ENCODE peak calls at places on chromosomes 16 and 17, in nine cellular contexts. V is breast epithelium, B is astrocyte of the spinal cord, N is ovary, J is choroid plexus epithelial cell, A is foreskin fibroblast, U is NB4, L is fibroblast of pulmonary artery, S is PC-9. P is an unnamed sample.

GRCh38 chr17:27532269-27533067 is 76.2 kb downstream of the KSR1 start:
- DNase-seq in V (no peak), B (peak), N (no peak), J (peak), A (peak), U (peak), L (peak), S (no peak), P (no peak)

GRCh38 chr17:41986634-41987033 is 20.0 kb downstream of the CNP start:
- DNase-seq in V (no peak), B (no peak), N (no peak), J (no peak), A (no peak), U (no peak), L (no peak), S (no peak), P (no peak)

GRCh38 chr17:76710863-76711611 is at the start of gene MXRA7:
- DNase-seq in V (peak), B (peak), N (peak), J (peak), A (peak), U (peak), L (peak), S (peak), P (peak)

GRCh38 chr16:55056585-55057520 is 126.2 kb downstream of the IRX5 start:
- DNase-seq in V (no peak), B (no peak), N (no peak), J (no peak), A (peak), U (no peak), L (no peak), S (no peak), P (no peak)

GRCh38 chr16:2173916-2174315 is 18.3 kb downstream of the TRAF7 start:
- DNase-seq in V (no peak), B (no peak), N (no peak), J (no peak), A (no peak), U (no peak), L (no peak), S (no peak), P (no peak)

GRCh38 chr17:78284146-78284545 is 52.7 kb downstream of the TMEM235 start:
- DNase-seq in V (no peak), B (peak), N (no peak), J (peak), A (peak), U (peak), L (peak), S (no peak), P (no peak)

GRCh38 chr16:87829123-87829980 is 40.0 kb downstream of the SLC7A5 start:
- DNase-seq in V (no peak), B (no peak), N (no peak), J (no peak), A (peak), U (peak), L (no peak), S (no peak), P (no peak)

GRCh38 chr17:79749958-79750357 is 19.2 kb downstream of the ENPP7 start:
- DNase-seq in V (no peak), B (no peak), N (no peak), J (no peak), A (no peak), U (no peak), L (no peak), S (no peak), P (no peak)

GRCh38 chr16:85402910-85403692 is 210.0 kb upstream of the GSE1 start:
- DNase-seq in V (no peak), B (peak), N (peak), J (peak), A (peak), U (peak), L (peak), S (no peak), P (no peak)

GRCh38 chr16:54929090-54930033 is 1.3 kb upstream of the IRX5 start:
- DNase-seq in V (peak), B (peak), N (peak), J (peak), A (peak), U (peak), L (peak), S (peak), P (peak)

GRCh38 chr17:596287-596686 is 118.4 kb downstream of the VPS53 start:
- DNase-seq in V (no peak), B (no peak), N (no peak), J (peak), A (peak), U (no peak), L (no peak), S (no peak), P (no peak)

GRCh38 chr16:58848662-58849002 is 114.5 kb upstream of the GOT2 start:
- DNase-seq in V (no peak), B (no peak), N (no peak), J (no peak), A (no peak), U (no peak), L (no peak), S (no peak), P (no peak)

DNA sequence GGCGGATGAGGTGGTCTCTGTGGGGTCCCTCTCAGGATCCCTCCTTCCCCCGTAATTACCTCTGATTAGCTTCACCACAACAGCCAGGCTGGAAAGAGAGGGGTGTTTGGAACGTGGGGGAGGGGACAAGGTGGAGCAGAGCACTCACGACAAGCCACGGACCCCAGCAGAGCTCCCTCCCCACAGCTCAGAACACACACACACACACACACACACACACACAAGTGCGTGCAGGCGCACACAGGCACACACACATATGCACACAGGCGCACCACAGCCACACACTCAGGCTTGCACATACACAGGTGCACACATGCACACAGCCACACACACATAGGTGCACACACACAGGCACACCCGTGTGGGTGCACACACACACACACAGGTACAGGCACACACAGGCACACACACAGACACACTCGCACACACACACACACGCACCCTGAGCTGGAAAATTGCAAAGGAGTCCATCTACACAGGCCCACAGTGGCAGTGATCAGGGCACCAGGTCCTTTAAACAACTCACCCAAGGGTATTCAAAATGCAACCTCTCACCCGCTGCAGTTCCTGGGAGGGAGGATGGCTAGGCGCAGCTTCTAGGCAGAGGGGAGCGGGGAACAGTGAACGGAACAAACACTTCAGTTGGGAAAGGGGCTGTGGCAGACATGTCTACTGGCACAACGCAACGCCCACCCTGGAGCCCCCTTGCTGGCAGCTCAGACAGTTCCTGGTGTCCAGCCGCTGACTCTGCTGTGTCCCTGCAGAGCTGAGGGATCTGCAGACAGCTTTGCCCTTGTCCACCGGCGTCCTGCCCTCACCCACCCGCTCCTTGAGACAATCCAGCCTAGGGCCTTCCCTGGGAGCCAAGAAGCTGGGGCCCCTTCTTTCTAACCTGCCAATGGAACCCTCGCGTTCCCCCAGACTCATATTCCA is 59.9 kb upstream of the DLX4 start:
- DNase-seq in V (no peak), B (no peak), N (no peak), J (no peak), A (no peak), U (no peak), L (no peak), S (no peak), P (no peak)
- H3K4me3 ChIP-seq in V (no peak), B (no peak), N (no peak), J (no peak), A (no peak), U (no peak), L (no peak), S (peak), P (no peak)

GRCh38 chr16:51149721-51150158 is 1.3 kb downstream of the SALL1 start:
- DNase-seq in V (no peak), B (no peak), N (peak), J (no peak), A (no peak), U (no peak), L (no peak), S (no peak), P (no peak)
- H3K4me3 ChIP-seq in V (no peak), B (peak), N (peak), J (peak), A (peak), U (no peak), L (peak), S (no peak), P (no peak)

GRCh38 chr16:89924298-89924924 is 1.3 kb downstream of the TUBB3 start:
- DNase-seq in V (no peak), B (peak), N (peak), J (peak), A (peak), U (peak), L (peak), S (no peak), P (peak)
- H3K4me3 ChIP-seq in V (no peak), B (peak), N (no peak), J (peak), A (peak), U (no peak), L (peak), S (no peak), P (peak)

GRCh38 chr17:64413505-64413904 is 22.8 kb upstream of the PECAM1 start:
- DNase-seq in V (no peak), B (no peak), N (no peak), J (no peak), A (no peak), U (no peak), L (no peak), S (no peak), P (peak)
- H3K4me3 ChIP-seq in V (no peak), B (no peak), N (no peak), J (no peak), A (no peak), U (no peak), L (no peak), S (no peak), P (no peak)

GRCh38 chr16:876523-877241 is 76.1 kb upstream of the GNG13 start:
- DNase-seq in V (no peak), B (no peak), N (no peak), J (no peak), A (no peak), U (no peak), L (no peak), S (no peak), P (no peak)

GRCh38 chr16:876041-876335 is 75.5 kb upstream of the GNG13 start:
- DNase-seq in V (no peak), B (no peak), N (no peak), J (no peak), A (no peak), U (no peak), L (no peak), S (no peak), P (no peak)

GRCh38 chr16:878886-879285 is 78.4 kb upstream of the GNG13 start:
- DNase-seq in V (no peak), B (no peak), N (no peak), J (no peak), A (no peak), U (no peak), L (no peak), S (no peak), P (no peak)

GRCh38 chr16:878071-878784 is 77.7 kb upstream of the GNG13 start:
- DNase-seq in V (no peak), B (no peak), N (no peak), J (no peak), A (no peak), U (no peak), L (no peak), S (no peak), P (peak)

GRCh38 chr16:877242-878065 is 76.9 kb upstream of the GNG13 start:
- DNase-seq in V (no peak), B (no peak), N (no peak), J (no peak), A (no peak), U (peak), L (no peak), S (no peak), P (no peak)
- H3K4me3 ChIP-seq in V (no peak), B (no peak), N (no peak), J (no peak), A (no peak), U (no peak), L (no peak), S (no peak), P (no peak)

DNA sequence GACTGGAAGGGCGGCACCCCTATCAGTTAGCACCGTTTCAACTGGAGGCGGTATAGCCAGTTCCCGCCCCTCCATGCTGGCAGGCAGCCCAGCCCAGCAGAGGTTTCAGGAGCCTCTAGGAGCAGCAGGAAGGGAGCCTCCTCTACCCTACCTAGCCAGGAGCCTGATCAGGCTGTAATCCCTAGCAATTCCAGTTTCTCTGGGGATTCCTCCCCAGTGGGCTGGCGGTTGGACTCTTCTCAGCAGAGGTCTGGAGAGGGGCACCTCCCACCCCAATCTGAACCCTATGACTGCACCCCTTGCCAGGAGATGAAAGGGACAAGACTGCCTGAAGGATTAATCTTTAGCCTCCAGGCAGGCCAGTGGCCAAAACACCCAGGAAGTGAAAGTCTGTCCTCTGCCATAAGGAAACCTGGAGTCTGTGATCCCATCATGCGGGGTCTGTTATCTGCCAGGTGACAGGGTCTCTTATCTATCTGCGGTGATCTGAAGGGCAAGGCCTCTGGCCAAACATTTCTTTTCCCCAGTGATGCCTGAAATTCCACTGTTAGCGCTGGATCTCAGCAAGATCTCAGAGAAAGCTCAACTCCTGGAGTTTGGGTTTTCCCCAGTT is 4.9 kb upstream of the CDH1 start:
- DNase-seq in V (no peak), B (peak), N (peak), J (peak), A (no peak), U (no peak), L (no peak), S (peak), P (no peak)
- H3K4me3 ChIP-seq in V (no peak), B (no peak), N (no peak), J (no peak), A (no peak), U (no peak), L (no peak), S (peak), P (no peak)

DNA sequence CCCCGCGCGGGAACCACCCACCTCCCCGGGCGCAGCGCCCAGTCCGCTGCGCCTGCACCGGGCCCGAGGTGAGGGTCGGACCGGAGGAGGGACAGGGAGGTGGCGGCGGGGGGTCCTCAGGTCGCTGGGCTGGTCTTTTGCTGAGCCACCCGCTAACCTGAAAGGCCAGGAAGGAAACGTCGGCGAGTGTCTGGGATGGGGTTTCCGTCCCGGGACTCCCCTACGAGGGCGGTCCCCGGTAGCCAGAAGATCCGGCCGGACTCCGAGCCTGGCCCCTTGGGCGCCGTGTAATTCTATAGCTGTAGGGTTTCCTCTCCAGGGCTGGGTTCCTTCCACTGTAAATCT is 5.0 kb downstream of the TBX2 start:
- DNase-seq in V (no peak), B (no peak), N (peak), J (no peak), A (peak), U (no peak), L (no peak), S (no peak), P (no peak)
- H3K4me3 ChIP-seq in V (peak), B (no peak), N (no peak), J (no peak), A (peak), U (no peak), L (no peak), S (no peak), P (no peak)